ENCODE peak calls at places on chromosomes 3 and 15, in four cellular contexts. A is BE2C, F is fibroblast of pulmonary artery, Z is left ventricle myocardium inferior. K is an unnamed sample.

GRCh38 chr3:114418724-114419543 is 125.1 kb downstream of the TIGIT start:
- DNase-seq in Z (no peak), F (peak; percentile 95), A (no peak), K (peak; percentile 80)

GRCh38 chr3:176174060-176174459 is 1023.2 kb downstream of the TBL1XR1 start:
- DNase-seq in A (no peak), Z (no peak), F (no peak), K (no peak)

GRCh38 chr3:69684309-69684981 is 54.8 kb upstream of the MITF start:
- DNase-seq in F (no peak), Z (no peak), A (no peak), K (no peak)

GRCh38 chr3:195815169-195815771 is 3.5 kb upstream of the MUC4 start:
- DNase-seq in Z (no peak), A (no peak), F (no peak), K (no peak)

GRCh38 chr15:46151786-46152185 is 517.0 kb downstream of the SQOR start:
- DNase-seq in Z (no peak), A (no peak), F (no peak), K (peak; percentile 17)

GRCh38 chr3:177833392-177833791 is 636.1 kb upstream of the TBL1XR1 start:
- DNase-seq in Z (no peak), F (no peak), A (no peak), K (no peak)

GRCh38 chr3:2133191-2133590 is 34.5 kb downstream of the CNTN4 start:
- DNase-seq in A (no peak), F (no peak), Z (no peak), K (no peak)

GRCh38 chr3:108092556-108092955 is 1.7 kb upstream of the CD47 start:
- DNase-seq in F (no peak), A (no peak), Z (no peak), K (no peak)

GRCh38 chr3:132256984-132257383 is 60.2 kb upstream of the ACP3 start:
- DNase-seq in Z (no peak), F (peak; percentile 80), A (peak; percentile 48), K (peak; percentile 83)

GRCh38 chr15:78509726-78510312 is 2.4 kb downstream of the HYKK start:
- DNase-seq in Z (no peak), F (no peak), A (no peak), K (no peak)

GRCh38 chr3:112604536-112604935 is 36.4 kb downstream of the CCDC80 start:
- DNase-seq in A (no peak), F (peak; percentile 93), Z (no peak), K (peak; percentile 91)

GRCh38 chr3:195847061-195847950 is 35.6 kb upstream of the MUC4 start:
- DNase-seq in F (peak; percentile 50), Z (no peak), A (no peak), K (peak; percentile 62)

GRCh38 chr3:180657094-180657493 is 22.2 kb downstream of the CCDC39 start:
- DNase-seq in A (no peak), F (no peak), Z (no peak), K (no peak)

GRCh38 chr15:68620721-68621528 is 42.1 kb downstream of the CORO2B start:
- DNase-seq in F (peak; percentile 99), A (peak; percentile 85), Z (peak; percentile 91), K (peak; percentile 98)

GRCh38 chr3:127388412-127388811 is 100.6 kb upstream of the PRR20G start:
- DNase-seq in A (no peak), F (no peak), Z (peak; percentile 2), K (no peak)

GRCh38 chr3:194140520-194141414 is 4.8 kb downstream of the HES1 start:
- DNase-seq in A (peak; percentile 67), F (peak; percentile 73), Z (peak; percentile 68), K (no peak)

GRCh38 chr3:38150780-38151528 is 12.5 kb downstream of the MYD88 start:
- DNase-seq in Z (no peak), A (no peak), F (no peak), K (no peak)

GRCh38 chr15:101689901-101690300 is 34.4 kb downstream of the TARS3 start:
- DNase-seq in F (peak; percentile 39), Z (no peak), A (no peak), K (peak; percentile 33)

GRCh38 chr15:87940763-87941162 is 315.8 kb downstream of the NTRK3 start:
- DNase-seq in A (no peak), Z (no peak), F (no peak), K (no peak)

GRCh38 chr3:111315911-111316310 is 226.1 kb upstream of the CD96 start:
- DNase-seq in F (peak; percentile 47), Z (no peak), A (no peak), K (peak; percentile 61)

GRCh38 chr3:133494469-133494868 is 79.0 kb upstream of the CDV3 start:
- DNase-seq in A (peak; percentile 63), F (peak; percentile 47), Z (no peak), K (no peak)

GRCh38 chr3:11624161-11624560 is 19.6 kb downstream of the VGLL4 start:
- DNase-seq in A (no peak), F (peak; percentile 69), Z (no peak), K (no peak)

GRCh38 chr3:128321418-128321817 is 145.3 kb downstream of the DNAJB8 start:
- DNase-seq in Z (no peak), A (no peak), F (no peak), K (no peak)

GRCh38 chr3:31002730-31003129 is 108.3 kb upstream of the GADL1 start:
- DNase-seq in Z (no peak), A (no peak), F (no peak), K (no peak)

GRCh38 chr3:124630994-124631393 is 99.3 kb upstream of the UMPS start:
- DNase-seq in Z (no peak), A (no peak), F (no peak), K (no peak)

GRCh38 chr15:62881056-62881455 is 161.5 kb upstream of the TPM1 start:
- DNase-seq in A (no peak), Z (no peak), F (no peak), K (no peak)

GRCh38 chr3:107704477-107704876 is 181.7 kb downstream of the BBX start:
- DNase-seq in Z (no peak), A (no peak), F (no peak), K (no peak)

GRCh38 chr3:38646630-38647029 is 2.9 kb downstream of the SCN5A start:
- DNase-seq in Z (no peak), A (no peak), F (peak; percentile 54), K (no peak)

GRCh38 chr3:29370021-29370420 is 89.2 kb downstream of the RBMS3 start:
- DNase-seq in F (no peak), A (no peak), Z (no peak), K (no peak)

GRCh38 chr3:186828340-186828739 is 14.2 kb upstream of the ADIPOQ start:
- DNase-seq in Z (no peak), F (no peak), A (no peak), K (no peak)

GRCh38 chr15:28960979-28961378 is 75.2 kb downstream of the APBA2 start:
- DNase-seq in F (peak; percentile 86), A (no peak), Z (no peak), K (peak; percentile 51)

GRCh38 chr3:50338989-50339388 is 1.6 kb downstream of the RASSF1 start:
- DNase-seq in A (no peak), Z (no peak), F (no peak), K (no peak)

GRCh38 chr3:48474619-48475018 is 28.1 kb downstream of the ATRIP start:
- DNase-seq in Z (no peak), F (no peak), A (no peak), K (no peak)

GRCh38 chr15:101482526-101483371 is 6.8 kb downstream of the PCSK6 start:
- DNase-seq in Z (peak; percentile 63), A (no peak), F (no peak), K (no peak)

DNA sequence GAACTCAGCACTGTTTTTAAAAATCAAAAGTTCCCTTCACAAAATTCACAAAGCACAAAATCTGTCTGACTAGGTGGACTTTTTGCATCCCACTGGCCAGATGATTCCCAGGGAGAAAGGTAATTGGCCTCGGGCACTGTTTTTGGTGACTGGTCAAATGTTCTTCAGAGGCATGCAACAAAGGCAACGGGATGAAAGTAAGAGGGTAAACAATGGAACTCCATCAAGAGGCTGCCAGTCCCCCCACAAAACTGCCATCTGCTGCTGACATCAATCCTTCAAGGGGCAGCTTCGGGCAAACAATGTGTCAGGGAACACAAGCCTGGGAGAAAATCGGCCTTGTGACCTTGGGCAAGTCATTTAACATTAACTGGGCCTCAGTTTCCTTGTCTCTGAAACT is 3.2 kb downstream of the SRGAP3 start:
- DNase-seq in F (no peak), A (no peak), Z (no peak), K (no peak)
- H3K4me3 ChIP-seq in F (no peak overlapping the region), A (no peak overlapping the region), Z (no peak overlapping the region), K (no peak overlapping the region)

DNA sequence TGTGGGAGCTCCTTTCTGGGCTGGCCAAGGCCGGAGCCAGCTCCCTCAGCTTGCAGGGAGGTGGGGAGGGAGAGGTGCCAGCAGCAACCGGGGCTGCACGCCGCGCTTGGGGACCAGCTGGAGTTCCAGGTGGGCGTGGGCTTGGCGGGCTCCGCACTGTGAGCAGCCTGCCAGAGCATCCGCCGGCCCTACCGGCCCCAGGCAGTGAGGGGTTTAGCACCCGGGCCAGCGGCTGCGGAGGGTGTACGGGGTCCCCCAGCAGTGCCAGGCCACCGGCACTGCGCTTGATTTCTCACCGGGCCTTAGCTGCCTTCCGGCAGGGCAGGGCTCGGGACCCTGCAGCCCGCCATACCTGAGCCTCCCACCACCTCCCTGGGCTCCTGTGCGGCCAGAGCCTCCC is 651.0 kb upstream of the ARPP21 start:
- DNase-seq in F (no peak), A (no peak), Z (no peak), K (no peak)
- TF ChIP-seq CTCF in F (no peak), A (no peak), Z (no peak), K (no peak)

DNA sequence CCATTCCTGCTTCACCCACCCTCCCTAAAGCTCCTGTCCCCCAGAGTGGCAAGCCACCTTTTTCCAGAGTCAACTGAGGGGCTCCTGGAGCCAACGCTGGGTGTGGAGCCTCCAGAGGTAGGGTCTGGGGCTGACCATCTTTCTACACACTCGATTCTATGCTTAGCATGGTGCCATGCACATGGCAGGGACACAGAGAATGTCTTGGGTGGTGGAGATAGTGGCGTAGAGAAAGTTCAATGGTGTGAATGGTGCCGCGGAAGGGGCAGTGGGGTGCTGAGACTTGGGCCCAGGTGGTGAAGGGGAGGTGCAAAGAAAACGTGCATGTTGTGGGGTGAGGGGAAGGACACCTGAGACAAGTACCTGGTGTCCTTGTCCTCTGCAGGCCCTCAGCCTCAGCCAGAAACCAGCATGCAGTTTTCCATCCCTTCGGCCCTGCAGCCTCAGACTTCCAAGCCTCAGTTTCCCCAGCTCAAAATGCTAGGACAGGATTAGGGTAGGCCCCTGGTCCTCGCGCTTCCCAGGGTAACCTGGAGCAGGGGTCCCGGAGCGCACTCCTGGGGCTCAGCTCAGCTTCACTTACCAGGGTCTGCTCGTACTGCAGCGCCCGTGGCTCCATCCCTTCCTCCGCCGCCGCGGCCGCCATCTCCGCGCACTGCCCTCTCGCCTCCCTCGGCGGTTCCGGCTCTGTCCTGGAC is 422 bp downstream of the CLCN2 start:
- DNase-seq in F (no peak), A (no peak), Z (no peak), K (no peak)
- H3K4me3 ChIP-seq in F (peak overlapping the region; percentile 77), A (peak overlapping the region; percentile 86), Z (peak overlapping the region; percentile 97), K (peak overlapping the region; percentile 73)

GRCh38 chr3:23895181-23895580 is 21.6 kb downstream of the NKIRAS1 start:
- DNase-seq in F (no peak), Z (no peak), A (no peak), K (no peak)

GRCh38 chr3:23904545-23904944 is 12.2 kb downstream of the NKIRAS1 start:
- DNase-seq in A (no peak), F (no peak), Z (no peak), K (no peak)

GRCh38 chr3:23900744-23901143 is 16.0 kb downstream of the NKIRAS1 start:
- DNase-seq in A (no peak), F (peak; percentile 58), Z (no peak), K (peak; percentile 35)
- TF ChIP-seq CTCF in A (no peak), F (peak; percentile 10), Z (no peak), K (no peak)

K was measured in foreskin fibroblast.